ENCODE peak calls at places on chromosomes 6 and 20, in four cellular contexts. R is ascending aorta, V is fibroblast of lung, Z is cardiac muscle cell. G is an unnamed sample.

GRCh38 chr20:44701889-44702288 is 13.3 kb upstream of the CCN5 start:
- DNase-seq in R (no peak), V (no peak), Z (no peak), G (no peak)

GRCh38 chr6:160505970-160506369 is 157.8 kb downstream of the SLC22A3 start:
- DNase-seq in R (no peak), V (no peak), Z (no peak), G (no peak)

GRCh38 chr6:166561766-166562165 is 24.7 kb downstream of the RAMACL start:
- DNase-seq in R (no peak), V (peak; percentile 56), Z (no peak), G (no peak)

GRCh38 chr6:135880066-135880972 is 28.8 kb downstream of the PDE7B start:
- DNase-seq in R (no peak), V (peak; percentile 79), Z (no peak), G (peak; percentile 75)

GRCh38 chr6:13923527-13924145 is 1.1 kb upstream of the RNF182 start:
- DNase-seq in R (no peak), V (peak; percentile 51), Z (no peak), G (no peak)

GRCh38 chr6:13318821-13319220 is 9.5 kb downstream of the TBC1D7 start:
- DNase-seq in R (no peak), V (no peak), Z (no peak), G (no peak)

GRCh38 chr20:61801857-61802442 is 263.7 kb downstream of the TAF4 start:
- DNase-seq in R (no peak), V (no peak), Z (no peak), G (no peak)

GRCh38 chr20:56187791-56188190 is 60.7 kb upstream of the MC3R start:
- DNase-seq in R (no peak), V (no peak), Z (no peak), G (peak; percentile 6)

GRCh38 chr6:28585335-28585734 is 59.7 kb downstream of the GPX5 start:
- DNase-seq in R (no peak), V (peak; percentile 61), Z (no peak), G (no peak)

GRCh38 chr6:82988904-82989303 is 76.7 kb downstream of the UBE3D start:
- DNase-seq in R (no peak), V (peak; percentile 11), Z (no peak), G (no peak)

GRCh38 chr20:43853174-43853803 is 61.4 kb upstream of the TOX2 start:
- DNase-seq in R (no peak), V (peak; percentile 46), Z (no peak), G (no peak)

GRCh38 chr6:148857817-148858390 is 111.1 kb downstream of the UST start:
- DNase-seq in R (no peak), V (peak; percentile 76), Z (no peak), G (no peak)

GRCh38 chr6:51901766-51902165 is 185.6 kb downstream of the PKHD1 start:
- DNase-seq in R (no peak), V (no peak), Z (no peak), G (no peak)

GRCh38 chr6:158019416-158019815 is 37.8 kb downstream of the SYNJ2 start:
- DNase-seq in R (no peak), V (no peak), Z (no peak), G (no peak)

GRCh38 chr6:134739299-134740090 is 210.4 kb downstream of the ALDH8A1 start:
- DNase-seq in R (no peak), V (peak; percentile 53), Z (no peak), G (no peak)

GRCh38 chr6:65771946-65772345 is 64.9 kb upstream of the EYS start:
- DNase-seq in R (no peak), V (no peak), Z (no peak), G (no peak)

GRCh38 chr20:48648482-48649051 is 179.2 kb downstream of the PREX1 start:
- DNase-seq in R (no peak), V (no peak), Z (no peak), G (no peak)

GRCh38 chr20:33233129-33233774 is 2.5 kb upstream of the BPIFA1 start:
- DNase-seq in R (no peak), V (no peak), Z (peak; percentile 24), G (no peak)

GRCh38 chr20:55375920-55376319 is 629.4 kb downstream of the CBLN4 start:
- DNase-seq in R (no peak), V (no peak), Z (no peak), G (no peak)

GRCh38 chr6:107345398-107345797 is 114.0 kb downstream of the PDSS2 start:
- DNase-seq in R (no peak), V (no peak), Z (no peak), G (no peak)

GRCh38 chr6:130766239-130767144 is 60.7 kb upstream of the SMLR1 start:
- DNase-seq in R (no peak), V (no peak), Z (peak; percentile 6), G (no peak)

GRCh38 chr20:50980851-50981713 is 22.5 kb downstream of the MOCS3 start:
- DNase-seq in R (no peak), V (peak; percentile 75), Z (peak; percentile 86), G (peak; percentile 67)

GRCh38 chr20:5973172-5973571 is 22.7 kb downstream of the MCM8 start:
- DNase-seq in R (no peak), V (peak; percentile 58), Z (no peak), G (no peak)

GRCh38 chr6:98486052-98486451 is 348.3 kb upstream of the POU3F2 start:
- DNase-seq in R (no peak), V (no peak), Z (peak; percentile 17), G (no peak)

GRCh38 chr6:149107520-149107919 is 210.0 kb upstream of the TAB2 start:
- DNase-seq in R (no peak), V (no peak), Z (no peak), G (no peak)

GRCh38 chr6:156773935-156774871 is 3.0 kb upstream of the ARID1B start:
- DNase-seq in R (no peak), V (no peak), Z (no peak), G (no peak)

GRCh38 chr6:31643818-31644454 is 8.5 kb downstream of the BAG6 start:
- DNase-seq in R (no peak), V (no peak), Z (no peak), G (no peak)

GRCh38 chr20:10022615-10023014 is 12.2 kb upstream of the ANKEF1 start:
- DNase-seq in R (no peak), V (no peak), Z (no peak), G (no peak)

GRCh38 chr6:71321344-71321743 is 32.7 kb downstream of the OGFRL1 start:
- DNase-seq in R (no peak), V (peak; percentile 11), Z (no peak), G (no peak)

GRCh38 chr6:137490961-137491360 is 3.2 kb downstream of the OLIG3 start:
- DNase-seq in R (no peak), V (no peak), Z (no peak), G (no peak)

GRCh38 chr6:137488736-137489409 is 5.3 kb downstream of the OLIG3 start:
- DNase-seq in R (no peak), V (no peak), Z (no peak), G (no peak)

GRCh38 chr6:137489410-137490371 is 4.5 kb downstream of the OLIG3 start:
- DNase-seq in R (no peak), V (peak; percentile 40), Z (no peak), G (no peak)

GRCh38 chr6:137491478-137491877 is 2.7 kb downstream of the OLIG3 start:
- DNase-seq in R (no peak), V (no peak), Z (no peak), G (no peak)

GRCh38 chr6:137490506-137490905 is 3.7 kb downstream of the OLIG3 start:
- DNase-seq in R (no peak), V (no peak), Z (no peak), G (no peak)
- H3K4me1 ChIP-seq in R (no peaks in the 10 kb centered on the region), V (no peaks in the 10 kb centered on the region), Z (no peaks in the 10 kb centered on the region), G (peaks cover 9% of the 10 kb centered on the region)

GRCh38 chr6:110401585-110402176 is 13.7 kb downstream of the DDO start:
- DNase-seq in R (no peak), V (no peak), Z (no peak), G (no peak)

GRCh38 chr6:110398778-110399177 is 16.6 kb downstream of the DDO start:
- DNase-seq in R (no peak), V (peak; percentile 45), Z (no peak), G (no peak)

GRCh38 chr6:110400208-110400607 is 15.2 kb downstream of the DDO start:
- DNase-seq in R (no peak), V (no peak), Z (no peak), G (no peak)

GRCh38 chr6:110395221-110395620 is 20.2 kb downstream of the DDO start:
- DNase-seq in R (no peak), V (no peak), Z (no peak), G (no peak)

DNA sequence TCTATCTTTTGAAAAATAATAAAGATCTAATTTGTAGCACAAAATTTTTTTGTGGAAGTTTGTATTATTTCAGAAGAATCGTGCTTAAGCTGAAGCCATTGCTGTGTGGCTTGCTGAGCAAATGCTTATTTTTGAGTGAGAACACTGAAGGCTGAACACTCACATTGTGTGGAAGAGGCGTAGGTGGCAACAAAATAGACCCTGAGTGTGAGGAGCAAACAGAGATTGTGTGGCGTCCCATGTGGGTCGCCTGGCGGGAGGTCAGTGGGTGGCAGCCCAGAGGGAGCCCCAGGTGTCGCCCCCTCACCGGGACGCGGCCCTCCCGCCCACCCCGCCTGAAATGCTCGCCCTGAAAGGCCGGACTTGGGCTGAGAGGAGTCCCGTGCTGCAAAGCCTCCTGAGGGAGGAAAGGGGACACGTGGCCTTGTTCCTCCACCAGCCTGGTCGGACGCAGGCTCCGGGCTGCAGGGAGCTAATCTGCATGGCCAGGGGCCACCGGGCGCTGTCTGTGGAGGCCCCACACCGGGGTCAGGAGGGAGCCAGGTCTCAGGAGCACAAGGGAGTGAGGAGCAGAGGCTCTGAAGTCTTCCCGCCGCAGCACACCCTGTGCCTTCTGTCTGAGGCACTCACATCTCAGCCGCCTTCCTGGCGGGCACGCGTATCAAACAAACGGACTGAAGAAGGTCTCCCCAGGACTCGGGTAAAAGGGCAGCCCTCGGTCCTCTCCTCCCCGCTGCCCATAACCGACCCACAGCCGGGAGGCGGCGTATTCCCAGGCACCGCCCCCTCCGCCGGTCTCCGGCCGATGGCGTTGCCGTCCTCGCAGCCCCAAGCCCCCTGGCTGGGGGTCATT is 15.9 kb downstream of the DDO start:
- DNase-seq in R (no peak), V (peak; percentile 11), Z (no peak), G (no peak)
- H3K4me3 ChIP-seq in R (peak overlapping the region; percentile 26), V (no peak overlapping the region), Z (no peak overlapping the region), G (no peak overlapping the region)

GRCh38 chr6:145491126-145491525 is 244.2 kb downstream of the EPM2A start:
- DNase-seq in R (no peak), V (no peak), Z (no peak), G (no peak)
- TF ChIP-seq CTCF in R (no peak), V (no peak), Z (no peak), G (no peak)

DNA sequence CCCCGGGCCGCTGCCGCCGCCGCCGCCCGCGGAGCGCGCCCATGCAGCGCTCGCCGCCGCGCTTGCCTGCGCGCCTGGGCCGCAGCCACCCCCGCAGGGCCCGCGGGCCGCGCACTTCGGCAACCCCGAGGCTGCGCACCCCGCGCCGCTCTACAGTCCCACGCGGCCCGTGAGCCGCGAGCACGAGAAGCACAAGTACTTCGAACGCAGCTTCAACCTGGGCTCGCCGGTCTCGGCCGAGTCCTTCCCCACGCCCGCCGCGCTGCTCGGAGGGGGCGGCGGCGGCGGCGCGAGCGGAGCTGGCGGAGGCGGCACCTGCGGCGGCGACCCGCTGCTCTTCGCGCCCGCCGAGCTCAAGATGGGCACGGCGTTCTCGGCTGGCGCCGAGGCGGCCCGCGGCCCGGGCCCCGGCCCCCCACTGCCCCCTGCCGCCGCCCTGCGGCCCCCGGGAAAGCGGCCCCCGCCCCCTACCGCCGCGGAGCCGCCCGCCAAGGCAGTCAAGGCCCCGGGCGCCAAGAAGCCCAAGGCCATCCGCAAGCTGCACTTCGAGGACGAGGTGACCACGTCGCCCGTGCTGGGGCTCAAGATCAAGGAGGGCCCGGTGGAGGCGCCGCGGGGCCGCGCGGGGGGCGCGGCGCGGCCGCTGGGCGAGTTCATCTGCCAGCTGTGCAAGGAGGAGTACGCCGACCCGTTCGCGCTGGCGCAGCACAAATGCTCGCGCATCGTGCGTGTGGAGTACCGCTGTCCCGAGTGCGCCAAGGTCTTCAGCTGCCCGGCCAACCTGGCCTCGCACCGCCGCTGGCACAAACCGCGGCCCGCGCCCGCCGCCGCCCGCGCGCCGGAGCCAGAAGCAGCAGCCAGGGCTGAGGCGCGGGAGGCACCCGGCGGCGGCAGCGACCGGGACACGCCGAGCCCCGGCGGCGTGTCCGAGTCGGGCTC is 779 bp downstream of the INSM1 start:
- DNase-seq in R (no peak), V (no peak), Z (peak; percentile 35), G (no peak)
- H3K4me1 ChIP-seq in R (peaks cover 7% of the 10 kb centered on the region), V (no peaks in the 10 kb centered on the region), Z (no peaks in the 10 kb centered on the region), G (no peaks in the 10 kb centered on the region)

G was measured in DND-41.